ENCODE peak calls at places on chromosomes 2 and 18, in six cellular contexts. R is K562, K is HepG2, J is A549, E is endothelial cell of umbilical vein, H is GM12878. O is an unnamed sample.

GRCh38 chr18:69261436-69261835 is 139.3 kb upstream of the DOK6 start:
- DNase-seq in R (no peak), H (no peak), J (no peak), K (no peak), E (no peak), O (no peak)

GRCh38 chr2:85766214-85766613 is 12.4 kb downstream of the ATOH8 start:
- DNase-seq in R (no peak), J (no peak), E (peak), H (no peak), K (no peak), O (no peak)

GRCh38 chr18:35467624-35468016 is 30.1 kb downstream of the INO80C start:
- DNase-seq in K (no peak), H (peak), E (peak), J (no peak), R (no peak), O (peak)

GRCh38 chr2:163647300-163647699 is 88.5 kb downstream of the FIGN start:
- DNase-seq in R (no peak), K (no peak), J (no peak), E (no peak), H (no peak), O (no peak)

GRCh38 chr2:35410431-35411061 is 945.0 kb upstream of the CRIM1 start:
- DNase-seq in R (peak), J (peak), H (peak), E (peak), K (peak), O (peak)

GRCh38 chr2:164600763-164601162 is 20.5 kb downstream of the GRB14 start:
- DNase-seq in H (no peak), J (no peak), R (no peak), E (no peak), K (no peak), O (no peak)

GRCh38 chr2:224836263-224836662 is 120.1 kb upstream of the CCDC195 start:
- DNase-seq in J (no peak), R (no peak), K (no peak), E (no peak), H (no peak), O (no peak)

GRCh38 chr2:39216495-39217191 is 27.1 kb downstream of the CDKL4 start:
- DNase-seq in K (peak), J (no peak), H (no peak), E (no peak), R (no peak), O (peak)

GRCh38 chr2:165192729-165193128 is 11.1 kb downstream of the SCN3A start:
- DNase-seq in E (no peak), H (no peak), J (no peak), R (no peak), K (no peak), O (no peak)

GRCh38 chr2:235314371-235314915 is 179.4 kb upstream of the AGAP1 start:
- DNase-seq in H (no peak), J (no peak), R (no peak), K (no peak), E (no peak), O (no peak)

GRCh38 chr2:102449370-102449974 is 23.6 kb upstream of the SLC9A4 start:
- DNase-seq in H (no peak), R (peak), E (peak), K (peak), J (peak), O (peak)

GRCh38 chr2:154952346-154953010 is 254.0 kb downstream of the KCNJ3 start:
- DNase-seq in J (no peak), K (no peak), H (no peak), E (no peak), R (no peak), O (no peak)

GRCh38 chr2:203122317-203122998 is 107.8 kb downstream of the NBEAL1 start:
- DNase-seq in E (peak), K (peak), H (no peak), R (no peak), J (peak), O (peak)

GRCh38 chr2:159744363-159744762 is 32.1 kb downstream of the MARCHF7 start:
- DNase-seq in R (no peak), J (peak), K (no peak), E (peak), H (no peak), O (no peak)

GRCh38 chr2:205435970-205436369 is 246.3 kb upstream of the NRP2 start:
- DNase-seq in J (no peak), H (no peak), R (no peak), E (peak), K (no peak), O (peak)

GRCh38 chr2:222730346-222731065 is 59.0 kb downstream of the MOGAT1 start:
- DNase-seq in E (no peak), R (no peak), H (peak), J (no peak), K (no peak), O (peak)

GRCh38 chr2:46362667-46363012 is 65.4 kb downstream of the EPAS1 start:
- DNase-seq in H (no peak), R (no peak), J (no peak), K (no peak), E (no peak), O (no peak)

GRCh38 chr2:81767173-81767720 is 1462.7 kb upstream of the LRRTM1 start:
- DNase-seq in R (no peak), J (no peak), K (no peak), E (no peak), H (no peak), O (no peak)

GRCh38 chr2:96436416-96436815 is 68.7 kb downstream of the NEURL3 start:
- DNase-seq in H (no peak), K (no peak), E (no peak), J (no peak), R (no peak), O (no peak)

GRCh38 chr2:226661789-226662545 is 137.7 kb downstream of the IRS1 start:
- DNase-seq in R (no peak), H (no peak), K (no peak), E (no peak), J (peak), O (no peak)

GRCh38 chr2:70503896-70504295 is 49.7 kb downstream of the TGFA start:
- DNase-seq in E (no peak), R (no peak), H (no peak), J (no peak), K (peak), O (no peak)

GRCh38 chr18:48303883-48304282 is 105.3 kb downstream of the ZBTB7C start:
- DNase-seq in R (no peak), K (no peak), H (no peak), E (no peak), J (no peak), O (no peak)

GRCh38 chr2:72289283-72289682 is 141.6 kb upstream of the CYP26B1 start:
- DNase-seq in E (no peak), K (no peak), R (no peak), J (no peak), H (no peak), O (no peak)

GRCh38 chr2:67585400-67585799 is 188.3 kb downstream of the ETAA1 start:
- DNase-seq in K (no peak), J (no peak), R (no peak), E (no peak), H (no peak), O (no peak)

GRCh38 chr2:67579207-67579606 is 182.1 kb downstream of the ETAA1 start:
- DNase-seq in E (no peak), J (no peak), K (no peak), H (no peak), R (no peak), O (no peak)

GRCh38 chr2:67579791-67580190 is 182.7 kb downstream of the ETAA1 start:
- DNase-seq in H (no peak), K (no peak), E (no peak), J (no peak), R (no peak), O (no peak)

GRCh38 chr2:67583185-67583584 is 186.1 kb downstream of the ETAA1 start:
- DNase-seq in J (no peak), H (no peak), R (no peak), K (no peak), E (no peak), O (no peak)

GRCh38 chr2:67581751-67582150 is 184.6 kb downstream of the ETAA1 start:
- DNase-seq in R (no peak), H (no peak), K (no peak), J (no peak), E (no peak), O (peak)
- H3K4me3 ChIP-seq in R (no peak), H (no peak), K (no peak), J (no peak), E (no peak), O (no peak)

GRCh38 chr2:241947004-241947350 is 77.4 kb downstream of the RTP5 start:
- DNase-seq in H (no peak), J (no peak), E (no peak), K (no peak), R (no peak), O (no peak)

GRCh38 chr2:241948299-241948897 is 78.9 kb downstream of the RTP5 start:
- DNase-seq in K (no peak), E (no peak), H (no peak), R (no peak), J (no peak), O (no peak)

GRCh38 chr2:241947401-241947800 is 77.9 kb downstream of the RTP5 start:
- DNase-seq in E (no peak), J (no peak), H (no peak), K (no peak), R (no peak), O (no peak)

GRCh38 chr2:241948901-241949735 is 79.6 kb downstream of the RTP5 start:
- DNase-seq in J (no peak), E (no peak), R (no peak), H (no peak), K (no peak), O (no peak)

GRCh38 chr2:241947876-241948275 is 78.3 kb downstream of the RTP5 start:
- DNase-seq in H (no peak), R (no peak), J (no peak), E (no peak), K (no peak), O (no peak)
- TF ChIP-seq CTCF in H (no peak), R (no peak), J (no peak), E (no peak), K (no peak), O (no peak)

GRCh38 chr2:23383087-23383486 is 1.9 kb upstream of the KLHL29 start:
- DNase-seq in R (no peak), H (no peak), J (no peak), E (no peak), K (no peak), O (no peak)

GRCh38 chr2:23385748-23386421 is 906 bp downstream of the KLHL29 start:
- DNase-seq in H (no peak), R (no peak), E (peak), J (peak), K (no peak), O (no peak)

GRCh38 chr2:23386422-23387220 is 1.6 kb downstream of the KLHL29 start:
- DNase-seq in H (no peak), J (peak), R (no peak), E (peak), K (no peak), O (no peak)

GRCh38 chr2:23385351-23385747 is 370 bp downstream of the KLHL29 start:
- DNase-seq in E (peak), H (no peak), K (no peak), J (peak), R (no peak), O (no peak)

DNA sequence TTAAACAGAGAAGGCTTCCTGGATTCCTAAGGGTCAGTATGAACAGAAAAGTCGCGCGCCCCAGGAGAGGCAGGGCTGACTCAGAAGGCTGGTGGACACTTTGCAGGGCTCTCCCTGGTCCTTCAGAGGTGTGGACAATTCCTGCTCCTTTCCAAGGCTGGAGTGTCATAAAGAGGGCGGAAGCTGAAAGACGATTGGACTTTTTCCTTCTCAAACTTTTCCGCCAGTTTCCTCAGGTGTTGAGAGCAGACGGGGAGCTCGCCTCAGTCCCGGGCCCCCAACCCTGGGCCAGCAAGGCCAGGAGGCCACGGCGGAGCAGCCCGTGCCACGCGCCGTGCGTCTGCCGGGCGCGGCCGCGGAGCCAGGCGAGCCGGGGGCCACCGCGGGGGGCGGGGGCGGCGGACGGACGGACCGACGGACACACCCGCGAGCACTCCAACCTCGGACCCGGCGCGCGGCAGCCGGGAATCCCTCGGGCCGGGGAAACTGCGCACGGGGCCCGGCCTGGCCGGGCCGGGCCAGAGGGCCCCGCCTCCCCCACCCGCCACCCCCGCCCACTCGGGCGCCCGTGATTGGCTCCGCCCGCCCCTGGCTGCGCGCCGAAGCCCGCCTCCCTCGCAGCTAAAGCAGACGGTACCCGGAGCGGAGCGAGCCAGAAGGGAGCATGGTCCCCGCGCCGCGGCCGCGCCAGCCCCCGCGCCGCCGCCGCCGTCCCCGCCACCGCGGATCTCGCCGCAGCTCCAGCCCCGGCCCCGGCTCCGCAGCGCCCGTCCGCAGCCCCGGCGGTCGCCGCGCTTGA is at the start of gene KLHL29:
- DNase-seq in E (peak), H (no peak), R (peak), K (no peak), J (peak), O (no peak)
- TF ChIP-seq MYC in E (no peak), H (no peak), R (no peak), K (no peak), J (no peak), O (no peak)

GRCh38 chr18:55418439-55418838 is 169.6 kb downstream of the TCF4 start:
- DNase-seq in E (no peak), K (no peak), R (no peak), J (no peak), H (no peak), O (no peak)

GRCh38 chr18:55420977-55421611 is 166.9 kb downstream of the TCF4 start:
- DNase-seq in H (no peak), K (no peak), J (no peak), R (no peak), E (no peak), O (no peak)

GRCh38 chr18:55420665-55420964 is 167.4 kb downstream of the TCF4 start:
- DNase-seq in H (no peak), J (no peak), K (no peak), R (no peak), E (no peak), O (peak)

GRCh38 chr18:55419132-55419938 is 168.7 kb downstream of the TCF4 start:
- DNase-seq in J (no peak), K (no peak), R (no peak), H (no peak), E (no peak), O (no peak)

DNA sequence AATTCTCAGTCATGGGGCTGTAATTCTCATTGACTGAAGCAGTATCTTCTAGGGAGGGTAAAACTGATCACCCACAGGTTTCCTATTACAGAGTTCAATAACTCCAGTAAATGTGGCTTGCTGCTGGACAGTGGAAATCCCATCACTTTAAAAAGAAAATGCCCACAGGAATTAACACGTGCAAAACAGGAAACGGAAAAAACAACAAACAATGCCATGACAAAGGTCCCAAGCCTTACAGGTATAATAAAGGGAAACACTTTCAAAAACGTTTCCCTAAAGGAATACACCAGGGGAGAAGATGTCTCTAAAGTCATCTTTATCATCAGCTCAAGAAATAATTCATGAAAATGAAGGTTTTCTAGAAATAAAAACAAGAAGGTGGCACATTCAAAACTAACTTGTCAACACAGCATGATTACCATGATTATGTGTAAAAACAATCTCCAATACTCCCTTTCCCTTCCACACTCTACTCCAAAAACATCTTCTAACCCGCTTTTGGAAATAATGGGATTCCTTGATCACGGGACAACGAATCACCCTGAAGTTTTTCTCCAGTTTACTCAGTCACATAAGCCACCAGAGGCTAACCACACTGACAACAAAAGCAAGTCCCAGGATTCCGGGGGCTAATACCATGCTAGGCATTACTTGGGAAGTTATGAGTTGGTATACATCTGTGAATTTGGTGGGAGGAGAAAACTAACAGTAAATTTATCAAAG is 167.9 kb downstream of the TCF4 start:
- DNase-seq in K (no peak), E (peak), H (no peak), J (no peak), R (no peak), O (no peak)
- H3K4me3 ChIP-seq in K (no peak), E (no peak), H (no peak), J (no peak), R (no peak), O (no peak)

GRCh38 chr2:216688731-216689360 is 6.5 kb downstream of the IGFBP5 start:
- DNase-seq in K (no peak), J (no peak), H (no peak), E (no peak), R (no peak), O (no peak)

GRCh38 chr2:216685327-216685875 is 9.9 kb downstream of the IGFBP5 start:
- DNase-seq in K (no peak), R (no peak), J (no peak), E (no peak), H (no peak), O (no peak)

GRCh38 chr2:216687111-216687510 is 8.2 kb downstream of the IGFBP5 start:
- DNase-seq in J (no peak), H (no peak), R (no peak), K (no peak), E (no peak), O (no peak)

GRCh38 chr2:216689397-216689796 is 6.0 kb downstream of the IGFBP5 start:
- DNase-seq in J (no peak), E (no peak), R (no peak), H (no peak), K (no peak), O (no peak)

DNA sequence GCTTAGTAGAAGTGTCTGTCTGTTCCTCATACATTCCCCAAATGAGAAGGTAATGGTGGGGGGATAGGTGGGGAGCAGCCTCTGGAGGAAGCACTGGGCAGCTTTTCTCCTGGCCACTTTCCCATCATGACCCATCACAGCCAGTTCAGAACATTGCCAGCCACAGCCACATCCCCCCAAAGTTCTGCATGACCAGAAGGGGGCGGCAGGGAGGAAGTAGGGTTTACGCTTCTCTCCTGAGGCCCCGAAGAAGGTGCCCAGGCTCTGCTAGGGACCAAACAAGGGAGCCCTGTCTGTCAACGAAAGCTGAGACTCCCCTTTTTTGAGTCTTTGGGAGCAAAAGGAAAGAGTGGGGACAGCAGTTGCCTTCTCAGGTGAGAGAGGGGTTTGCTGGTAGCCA is 7.7 kb downstream of the IGFBP5 start:
- DNase-seq in E (no peak), H (no peak), J (peak), R (peak), K (peak), O (peak)
- TF ChIP-seq CTCF in E (peak), H (peak), J (peak), R (peak), K (peak), O (peak)

DNA sequence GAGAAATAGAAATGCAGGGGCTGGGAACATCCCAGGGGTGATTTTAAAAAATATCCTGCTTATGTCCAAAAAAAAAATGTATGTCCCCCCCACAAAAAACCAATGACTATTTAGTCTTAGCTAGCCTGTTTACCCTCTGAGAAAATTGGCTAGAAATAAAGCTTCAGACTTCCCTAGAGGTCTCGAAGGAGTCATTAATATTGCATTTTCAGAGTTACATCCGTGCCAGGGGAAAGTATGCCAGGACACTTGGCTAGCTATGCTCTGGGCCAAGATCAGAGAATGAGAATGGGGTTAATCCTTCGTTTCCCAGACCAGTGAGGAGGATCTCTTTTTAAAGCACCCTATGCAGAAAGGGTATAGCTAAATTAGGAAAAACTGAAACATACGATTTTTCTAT is 183.6 kb downstream of the MC4R start:
- DNase-seq in H (no peak), R (no peak), J (no peak), E (no peak), K (no peak), O (no peak)
- TF ChIP-seq MYC in H (no peak), R (no peak), J (no peak), E (no peak), K (no peak), O (no peak)

DNA sequence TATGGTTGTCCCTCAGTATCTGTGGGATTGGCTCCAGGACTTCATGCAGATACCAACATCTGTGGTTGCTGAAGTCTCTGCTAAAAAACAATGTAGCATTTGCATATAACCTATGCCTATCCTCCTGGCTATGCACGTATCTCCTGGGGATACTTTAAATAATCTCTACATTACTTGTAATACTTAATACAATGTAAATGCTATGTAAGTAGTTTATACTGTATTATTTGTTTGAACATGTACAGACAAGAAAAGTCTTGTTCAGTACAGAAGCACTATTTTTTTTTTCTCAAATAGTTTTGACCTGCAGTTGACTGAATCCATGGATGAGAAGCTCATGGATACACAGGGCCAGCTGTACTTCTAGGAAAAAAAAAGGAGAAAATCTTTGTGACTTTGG is 135.0 kb downstream of the ZAP70 start:
- DNase-seq in K (no peak), R (no peak), H (no peak), E (no peak), J (no peak), O (no peak)
- H3K4me3 ChIP-seq in K (no peak), R (no peak), H (no peak), E (no peak), J (no peak), O (no peak)

O was measured in NB4.